ENCODE peak calls at places on chromosomes 3 and 15, in eight cellular contexts. One of them, this sample, is unnamed.

GRCh38 chr3:47423548-47424145 is 42.8 kb downstream of the PTPN23 start:
- DNase-seq in AG04450: no peak
- DNase-seq in stimulated activated CD4-positive, alpha-beta T cell treated with anti-CD3 and anti-CD28 coated beads, TNF-alpha, amount 100 ng/mL, for 1 hour: no peak
- DNase-seq in M059J: no peak
- DNase-seq in NCI-H1436: no peak
- DNase-seq in amygdala: no peak
- DNase-seq in stomach: no peak
- DNase-seq in fibroblast of lung: no peak
- DNase-seq in this sample: no peak

GRCh38 chr3:134351421-134351820 is 22.8 kb downstream of the AMOTL2 start:
- DNase-seq in AG04450: no peak
- DNase-seq in stimulated activated CD4-positive, alpha-beta T cell treated with anti-CD3 and anti-CD28 coated beads, TNF-alpha, amount 100 ng/mL, for 1 hour: no peak
- DNase-seq in M059J: no peak
- DNase-seq in NCI-H1436: no peak
- DNase-seq in amygdala: no peak
- DNase-seq in stomach: no peak
- DNase-seq in fibroblast of lung: no peak
- DNase-seq in this sample: no peak

GRCh38 chr3:164458986-164459385 is 619.3 kb downstream of the SI start:
- DNase-seq in AG04450: no peak
- DNase-seq in stimulated activated CD4-positive, alpha-beta T cell treated with anti-CD3 and anti-CD28 coated beads, TNF-alpha, amount 100 ng/mL, for 1 hour: no peak
- DNase-seq in M059J: peak; percentile 71
- DNase-seq in NCI-H1436: no peak
- DNase-seq in amygdala: no peak
- DNase-seq in stomach: no peak
- DNase-seq in fibroblast of lung: peak; percentile 81
- DNase-seq in this sample: peak; percentile 38

GRCh38 chr3:59258591-59258990 is 208.8 kb upstream of the CFAP20DC start:
- DNase-seq in AG04450: no peak
- DNase-seq in stimulated activated CD4-positive, alpha-beta T cell treated with anti-CD3 and anti-CD28 coated beads, TNF-alpha, amount 100 ng/mL, for 1 hour: no peak
- DNase-seq in M059J: no peak
- DNase-seq in NCI-H1436: no peak
- DNase-seq in amygdala: no peak
- DNase-seq in stomach: no peak
- DNase-seq in fibroblast of lung: no peak
- DNase-seq in this sample: no peak

GRCh38 chr3:149771652-149772271 is 19.5 kb upstream of the COMMD2 start:
- DNase-seq in AG04450: no peak
- DNase-seq in stimulated activated CD4-positive, alpha-beta T cell treated with anti-CD3 and anti-CD28 coated beads, TNF-alpha, amount 100 ng/mL, for 1 hour: no peak
- DNase-seq in M059J: peak; percentile 55
- DNase-seq in NCI-H1436: peak; percentile 64
- DNase-seq in amygdala: no peak
- DNase-seq in stomach: peak; percentile 57
- DNase-seq in fibroblast of lung: peak; percentile 25
- DNase-seq in this sample: peak; percentile 45

GRCh38 chr3:159340877-159341500 is 539.1 kb downstream of the MFSD1 start:
- DNase-seq in AG04450: no peak
- DNase-seq in stimulated activated CD4-positive, alpha-beta T cell treated with anti-CD3 and anti-CD28 coated beads, TNF-alpha, amount 100 ng/mL, for 1 hour: no peak
- DNase-seq in M059J: peak; percentile 30
- DNase-seq in NCI-H1436: no peak
- DNase-seq in amygdala: no peak
- DNase-seq in stomach: no peak
- DNase-seq in fibroblast of lung: peak; percentile 17
- DNase-seq in this sample: peak; percentile 5

GRCh38 chr3:86029590-86029989 is 961.4 kb downstream of the VGLL3 start:
- DNase-seq in AG04450: no peak
- DNase-seq in stimulated activated CD4-positive, alpha-beta T cell treated with anti-CD3 and anti-CD28 coated beads, TNF-alpha, amount 100 ng/mL, for 1 hour: no peak
- DNase-seq in M059J: peak; percentile 3
- DNase-seq in NCI-H1436: no peak
- DNase-seq in amygdala: no peak
- DNase-seq in stomach: no peak
- DNase-seq in fibroblast of lung: peak; percentile 17
- DNase-seq in this sample: no peak

GRCh38 chr3:123082370-123083065 is 15.7 kb downstream of the PDIA5 start:
- DNase-seq in AG04450: no peak
- DNase-seq in stimulated activated CD4-positive, alpha-beta T cell treated with anti-CD3 and anti-CD28 coated beads, TNF-alpha, amount 100 ng/mL, for 1 hour: no peak
- DNase-seq in M059J: no peak
- DNase-seq in NCI-H1436: no peak
- DNase-seq in amygdala: no peak
- DNase-seq in stomach: no peak
- DNase-seq in fibroblast of lung: no peak
- DNase-seq in this sample: no peak

GRCh38 chr3:149120051-149120972 is 9.1 kb upstream of the HPS3 start:
- DNase-seq in AG04450: peak; percentile 33
- DNase-seq in stimulated activated CD4-positive, alpha-beta T cell treated with anti-CD3 and anti-CD28 coated beads, TNF-alpha, amount 100 ng/mL, for 1 hour: no peak
- DNase-seq in M059J: peak; percentile 77
- DNase-seq in NCI-H1436: peak; percentile 67
- DNase-seq in amygdala: no peak
- DNase-seq in stomach: no peak
- DNase-seq in fibroblast of lung: peak; percentile 55
- DNase-seq in this sample: no peak

GRCh38 chr15:92809880-92810361 is 90.2 kb upstream of the CHD2 start:
- DNase-seq in AG04450: no peak
- DNase-seq in stimulated activated CD4-positive, alpha-beta T cell treated with anti-CD3 and anti-CD28 coated beads, TNF-alpha, amount 100 ng/mL, for 1 hour: no peak
- DNase-seq in M059J: peak; percentile 72
- DNase-seq in NCI-H1436: no peak
- DNase-seq in amygdala: no peak
- DNase-seq in stomach: no peak
- DNase-seq in fibroblast of lung: peak; percentile 67
- DNase-seq in this sample: peak; percentile 26

GRCh38 chr15:94480289-94480834 is 249.0 kb downstream of the MCTP2 start:
- DNase-seq in AG04450: no peak
- DNase-seq in stimulated activated CD4-positive, alpha-beta T cell treated with anti-CD3 and anti-CD28 coated beads, TNF-alpha, amount 100 ng/mL, for 1 hour: no peak
- DNase-seq in M059J: no peak
- DNase-seq in NCI-H1436: no peak
- DNase-seq in amygdala: no peak
- DNase-seq in stomach: no peak
- DNase-seq in fibroblast of lung: no peak
- DNase-seq in this sample: no peak

GRCh38 chr3:168671091-168671490 is 575.4 kb upstream of the GOLIM4 start:
- DNase-seq in AG04450: no peak
- DNase-seq in stimulated activated CD4-positive, alpha-beta T cell treated with anti-CD3 and anti-CD28 coated beads, TNF-alpha, amount 100 ng/mL, for 1 hour: no peak
- DNase-seq in M059J: peak; percentile 4
- DNase-seq in NCI-H1436: no peak
- DNase-seq in amygdala: no peak
- DNase-seq in stomach: no peak
- DNase-seq in fibroblast of lung: no peak
- DNase-seq in this sample: no peak

GRCh38 chr15:58506064-58506490 is 74.3 kb downstream of the LIPC start:
- DNase-seq in AG04450: no peak
- DNase-seq in stimulated activated CD4-positive, alpha-beta T cell treated with anti-CD3 and anti-CD28 coated beads, TNF-alpha, amount 100 ng/mL, for 1 hour: no peak
- DNase-seq in M059J: no peak
- DNase-seq in NCI-H1436: no peak
- DNase-seq in amygdala: no peak
- DNase-seq in stomach: peak; percentile 39
- DNase-seq in fibroblast of lung: no peak
- DNase-seq in this sample: peak; percentile 56

GRCh38 chr3:111594205-111594604 is 941 bp downstream of the ZBED2 start:
- DNase-seq in AG04450: peak; percentile 72
- DNase-seq in stimulated activated CD4-positive, alpha-beta T cell treated with anti-CD3 and anti-CD28 coated beads, TNF-alpha, amount 100 ng/mL, for 1 hour: no peak
- DNase-seq in M059J: peak; percentile 94
- DNase-seq in NCI-H1436: no peak
- DNase-seq in amygdala: no peak
- DNase-seq in stomach: no peak
- DNase-seq in fibroblast of lung: peak; percentile 96
- DNase-seq in this sample: peak; percentile 65

GRCh38 chr15:78207641-78208340 is 26.6 kb downstream of the ACSBG1 start:
- DNase-seq in AG04450: no peak
- DNase-seq in stimulated activated CD4-positive, alpha-beta T cell treated with anti-CD3 and anti-CD28 coated beads, TNF-alpha, amount 100 ng/mL, for 1 hour: no peak
- DNase-seq in M059J: no peak
- DNase-seq in NCI-H1436: no peak
- DNase-seq in amygdala: no peak
- DNase-seq in stomach: peak; percentile 15
- DNase-seq in fibroblast of lung: no peak
- DNase-seq in this sample: no peak

GRCh38 chr15:41199470-41199869 is 31.1 kb downstream of the EXD1 start:
- DNase-seq in AG04450: no peak
- DNase-seq in stimulated activated CD4-positive, alpha-beta T cell treated with anti-CD3 and anti-CD28 coated beads, TNF-alpha, amount 100 ng/mL, for 1 hour: no peak
- DNase-seq in M059J: no peak
- DNase-seq in NCI-H1436: no peak
- DNase-seq in amygdala: no peak
- DNase-seq in stomach: no peak
- DNase-seq in fibroblast of lung: no peak
- DNase-seq in this sample: no peak

GRCh38 chr3:48411041-48411588 is 18.8 kb downstream of the PLXNB1 start:
- DNase-seq in AG04450: no peak
- DNase-seq in stimulated activated CD4-positive, alpha-beta T cell treated with anti-CD3 and anti-CD28 coated beads, TNF-alpha, amount 100 ng/mL, for 1 hour: no peak
- DNase-seq in M059J: no peak
- DNase-seq in NCI-H1436: no peak
- DNase-seq in amygdala: no peak
- DNase-seq in stomach: no peak
- DNase-seq in fibroblast of lung: no peak
- DNase-seq in this sample: no peak

GRCh38 chr3:116112686-116113085 is 332.6 kb downstream of the LSAMP start:
- DNase-seq in AG04450: no peak
- DNase-seq in stimulated activated CD4-positive, alpha-beta T cell treated with anti-CD3 and anti-CD28 coated beads, TNF-alpha, amount 100 ng/mL, for 1 hour: no peak
- DNase-seq in M059J: no peak
- DNase-seq in NCI-H1436: no peak
- DNase-seq in amygdala: no peak
- DNase-seq in stomach: no peak
- DNase-seq in fibroblast of lung: peak; percentile 34
- DNase-seq in this sample: no peak

This sample was measured in MG63.